ENCODE peak calls at places on chromosomes 13 and 19, in seven cellular contexts. One of them, this sample, is unnamed.

GRCh38 chr13:86684402-86684801 is 885.2 kb upstream of the SLITRK6 start:
- DNase-seq in cardiac muscle cell: no peak
- DNase-seq in progenitor cell of endocrine pancreas: no peak
- DNase-seq in uterus: no peak
- DNase-seq in suprapubic skin: no peak
- DNase-seq in ovary: no peak
- DNase-seq in endothelial cell: no peak
- DNase-seq in this sample: no peak

GRCh38 chr13:105908581-105908980 is 626.9 kb downstream of the EFNB2 start:
- DNase-seq in cardiac muscle cell: no peak
- DNase-seq in progenitor cell of endocrine pancreas: no peak
- DNase-seq in uterus: no peak
- DNase-seq in suprapubic skin: no peak
- DNase-seq in ovary: no peak
- DNase-seq in endothelial cell: no peak
- DNase-seq in this sample: no peak

GRCh38 chr13:99468971-99469545 is 32.2 kb upstream of the TM9SF2 start:
- DNase-seq in cardiac muscle cell: no peak
- DNase-seq in progenitor cell of endocrine pancreas: no peak
- DNase-seq in uterus: no peak
- DNase-seq in suprapubic skin: no peak
- DNase-seq in ovary: no peak
- DNase-seq in endothelial cell: no peak
- DNase-seq in this sample: no peak

GRCh38 chr13:110302986-110303385 is 4.0 kb downstream of the COL4A1 start:
- DNase-seq in cardiac muscle cell: no peak
- DNase-seq in progenitor cell of endocrine pancreas: no peak
- DNase-seq in uterus: no peak
- DNase-seq in suprapubic skin: no peak
- DNase-seq in ovary: no peak
- DNase-seq in endothelial cell: no peak
- DNase-seq in this sample: no peak

GRCh38 chr13:41700790-41701310 is 243.5 kb downstream of the RGCC start:
- DNase-seq in cardiac muscle cell: no peak
- DNase-seq in progenitor cell of endocrine pancreas: no peak
- DNase-seq in uterus: no peak
- DNase-seq in suprapubic skin: no peak
- DNase-seq in ovary: no peak
- DNase-seq in endothelial cell: no peak
- DNase-seq in this sample: no peak

GRCh38 chr19:5247957-5248705 is 92.5 kb downstream of the PTPRS start:
- DNase-seq in cardiac muscle cell: no peak
- DNase-seq in progenitor cell of endocrine pancreas: no peak
- DNase-seq in uterus: no peak
- DNase-seq in suprapubic skin: no peak
- DNase-seq in ovary: no peak
- DNase-seq in endothelial cell: no peak
- DNase-seq in this sample: no peak

GRCh38 chr13:97226788-97227627 is 4.9 kb downstream of the MBNL2 start:
- DNase-seq in cardiac muscle cell: no peak
- DNase-seq in progenitor cell of endocrine pancreas: no peak
- DNase-seq in uterus: no peak
- DNase-seq in suprapubic skin: no peak
- DNase-seq in ovary: no peak
- DNase-seq in endothelial cell: peak
- DNase-seq in this sample: no peak

GRCh38 chr13:95212962-95213850 is 88.0 kb downstream of the ABCC4 start:
- DNase-seq in cardiac muscle cell: no peak
- DNase-seq in progenitor cell of endocrine pancreas: no peak
- DNase-seq in uterus: no peak
- DNase-seq in suprapubic skin: no peak
- DNase-seq in ovary: no peak
- DNase-seq in endothelial cell: no peak
- DNase-seq in this sample: no peak

GRCh38 chr19:51480590-51480989 is 2.3 kb downstream of the CEACAM18 start:
- DNase-seq in cardiac muscle cell: peak
- DNase-seq in progenitor cell of endocrine pancreas: peak
- DNase-seq in uterus: no peak
- DNase-seq in suprapubic skin: no peak
- DNase-seq in ovary: no peak
- DNase-seq in endothelial cell: peak
- DNase-seq in this sample: no peak

GRCh38 chr19:9427941-9428340 is 7.4 kb downstream of the ZNF266 start:
- DNase-seq in cardiac muscle cell: no peak
- DNase-seq in progenitor cell of endocrine pancreas: no peak
- DNase-seq in uterus: no peak
- DNase-seq in suprapubic skin: no peak
- DNase-seq in ovary: no peak
- DNase-seq in endothelial cell: no peak
- DNase-seq in this sample: no peak

GRCh38 chr19:42313096-42313839 is at the start of gene TMEM145:
- DNase-seq in cardiac muscle cell: peak
- DNase-seq in progenitor cell of endocrine pancreas: peak
- DNase-seq in uterus: no peak
- DNase-seq in suprapubic skin: no peak
- DNase-seq in ovary: peak
- DNase-seq in endothelial cell: peak
- DNase-seq in this sample: no peak

GRCh38 chr19:42313840-42314755 is 989 bp downstream of the TMEM145 start:
- DNase-seq in cardiac muscle cell: no peak
- DNase-seq in progenitor cell of endocrine pancreas: no peak
- DNase-seq in uterus: no peak
- DNase-seq in suprapubic skin: no peak
- DNase-seq in ovary: no peak
- DNase-seq in endothelial cell: no peak
- DNase-seq in this sample: no peak

GRCh38 chr19:42316223-42317211 is 3.4 kb downstream of the TMEM145 start:
- DNase-seq in cardiac muscle cell: no peak
- DNase-seq in progenitor cell of endocrine pancreas: no peak
- DNase-seq in uterus: no peak
- DNase-seq in suprapubic skin: no peak
- DNase-seq in ovary: no peak
- DNase-seq in endothelial cell: no peak
- DNase-seq in this sample: no peak

GRCh38 chr19:42315024-42315423 is 1.9 kb downstream of the TMEM145 start:
- DNase-seq in cardiac muscle cell: no peak
- DNase-seq in progenitor cell of endocrine pancreas: no peak
- DNase-seq in uterus: no peak
- DNase-seq in suprapubic skin: no peak
- DNase-seq in ovary: no peak
- DNase-seq in endothelial cell: no peak
- DNase-seq in this sample: no peak

DNA sequence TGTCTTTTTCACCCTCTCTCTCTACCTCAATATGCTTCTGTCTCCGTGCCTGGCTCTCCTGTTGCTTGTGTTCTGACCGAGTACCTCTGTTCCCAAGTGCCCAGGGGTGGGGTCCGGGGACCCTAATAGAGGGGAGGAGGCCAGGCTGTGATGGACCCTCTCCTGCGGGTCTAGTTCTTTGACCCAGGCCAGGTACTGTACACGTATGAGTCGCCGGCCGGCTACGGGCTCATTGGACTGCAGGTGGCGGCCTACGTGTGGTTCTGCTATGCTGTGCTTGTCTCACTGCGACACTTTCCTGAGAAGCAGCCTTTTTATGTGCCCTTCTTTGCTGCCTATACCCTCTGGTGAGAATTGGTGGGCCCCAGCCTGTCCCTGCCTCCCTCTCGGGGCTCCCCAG is 4.4 kb downstream of the TMEM145 start:
- DNase-seq in cardiac muscle cell: no peak
- DNase-seq in progenitor cell of endocrine pancreas: no peak
- DNase-seq in uterus: no peak
- DNase-seq in suprapubic skin: no peak
- DNase-seq in ovary: no peak
- DNase-seq in endothelial cell: no peak
- DNase-seq in this sample: no peak
- TF ChIP-seq CTCF in cardiac muscle cell: no peak
- TF ChIP-seq CTCF in progenitor cell of endocrine pancreas: no peak
- TF ChIP-seq CTCF in uterus: no peak
- TF ChIP-seq CTCF in suprapubic skin: no peak
- TF ChIP-seq CTCF in ovary: no peak
- TF ChIP-seq CTCF in endothelial cell: no peak
- TF ChIP-seq CTCF in this sample: no peak

GRCh38 chr19:27745978-27746542 is 1466.9 kb downstream of the UQCRFS1 start:
- DNase-seq in cardiac muscle cell: no peak
- DNase-seq in progenitor cell of endocrine pancreas: no peak
- DNase-seq in uterus: no peak
- DNase-seq in suprapubic skin: peak
- DNase-seq in ovary: no peak
- DNase-seq in endothelial cell: no peak
- DNase-seq in this sample: no peak

GRCh38 chr19:27750697-27751391 is 1462.1 kb downstream of the UQCRFS1 start:
- DNase-seq in cardiac muscle cell: no peak
- DNase-seq in progenitor cell of endocrine pancreas: no peak
- DNase-seq in uterus: no peak
- DNase-seq in suprapubic skin: no peak
- DNase-seq in ovary: no peak
- DNase-seq in endothelial cell: no peak
- DNase-seq in this sample: no peak

GRCh38 chr19:27748551-27749152 is 1464.3 kb downstream of the UQCRFS1 start:
- DNase-seq in cardiac muscle cell: no peak
- DNase-seq in progenitor cell of endocrine pancreas: no peak
- DNase-seq in uterus: no peak
- DNase-seq in suprapubic skin: no peak
- DNase-seq in ovary: no peak
- DNase-seq in endothelial cell: no peak
- DNase-seq in this sample: no peak

GRCh38 chr19:27744926-27745844 is 1467.8 kb downstream of the UQCRFS1 start:
- DNase-seq in cardiac muscle cell: no peak
- DNase-seq in progenitor cell of endocrine pancreas: no peak
- DNase-seq in uterus: no peak
- DNase-seq in suprapubic skin: peak
- DNase-seq in ovary: no peak
- DNase-seq in endothelial cell: no peak
- DNase-seq in this sample: no peak

DNA sequence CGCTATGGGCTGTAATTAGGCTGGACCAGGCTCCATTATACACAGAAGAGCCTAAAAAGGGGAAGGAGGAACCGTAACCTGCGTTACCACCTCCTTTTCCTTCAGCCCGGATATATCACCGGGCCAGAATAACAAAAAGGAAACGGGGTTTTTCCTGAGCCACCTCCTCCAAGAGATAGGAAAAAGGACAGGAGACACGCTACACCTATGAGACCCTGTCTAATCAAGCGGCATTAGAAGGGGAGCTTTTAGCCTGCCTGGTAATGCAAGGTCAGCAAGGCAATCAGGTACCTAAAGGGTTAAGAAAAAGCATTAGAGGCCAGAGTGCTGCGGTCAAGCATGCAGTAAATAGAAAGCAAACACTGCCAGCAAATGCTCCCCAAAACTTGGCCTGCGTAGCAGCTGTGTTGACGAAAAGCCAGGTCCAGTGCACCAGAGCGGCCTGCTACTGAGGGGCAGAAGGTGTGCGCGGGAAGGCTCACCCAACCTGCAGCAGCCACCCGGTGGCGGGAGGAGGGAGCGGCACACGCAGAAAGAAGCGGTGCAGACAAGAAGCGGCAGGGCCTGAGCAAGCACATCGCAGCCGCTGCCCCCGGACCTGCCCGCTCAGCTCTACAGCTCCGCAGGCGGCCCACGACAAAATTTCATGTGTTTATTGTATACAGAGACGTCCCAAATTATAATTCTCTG is 1466.1 kb downstream of the UQCRFS1 start:
- DNase-seq in cardiac muscle cell: peak
- DNase-seq in progenitor cell of endocrine pancreas: no peak
- DNase-seq in uterus: peak
- DNase-seq in suprapubic skin: peak
- DNase-seq in ovary: peak
- DNase-seq in endothelial cell: peak
- DNase-seq in this sample: no peak
- TF ChIP-seq CTCF in cardiac muscle cell: peak
- TF ChIP-seq CTCF in progenitor cell of endocrine pancreas: no peak
- TF ChIP-seq CTCF in uterus: no peak
- TF ChIP-seq CTCF in suprapubic skin: no peak
- TF ChIP-seq CTCF in ovary: no peak
- TF ChIP-seq CTCF in endothelial cell: peak
- TF ChIP-seq CTCF in this sample: no peak

DNA sequence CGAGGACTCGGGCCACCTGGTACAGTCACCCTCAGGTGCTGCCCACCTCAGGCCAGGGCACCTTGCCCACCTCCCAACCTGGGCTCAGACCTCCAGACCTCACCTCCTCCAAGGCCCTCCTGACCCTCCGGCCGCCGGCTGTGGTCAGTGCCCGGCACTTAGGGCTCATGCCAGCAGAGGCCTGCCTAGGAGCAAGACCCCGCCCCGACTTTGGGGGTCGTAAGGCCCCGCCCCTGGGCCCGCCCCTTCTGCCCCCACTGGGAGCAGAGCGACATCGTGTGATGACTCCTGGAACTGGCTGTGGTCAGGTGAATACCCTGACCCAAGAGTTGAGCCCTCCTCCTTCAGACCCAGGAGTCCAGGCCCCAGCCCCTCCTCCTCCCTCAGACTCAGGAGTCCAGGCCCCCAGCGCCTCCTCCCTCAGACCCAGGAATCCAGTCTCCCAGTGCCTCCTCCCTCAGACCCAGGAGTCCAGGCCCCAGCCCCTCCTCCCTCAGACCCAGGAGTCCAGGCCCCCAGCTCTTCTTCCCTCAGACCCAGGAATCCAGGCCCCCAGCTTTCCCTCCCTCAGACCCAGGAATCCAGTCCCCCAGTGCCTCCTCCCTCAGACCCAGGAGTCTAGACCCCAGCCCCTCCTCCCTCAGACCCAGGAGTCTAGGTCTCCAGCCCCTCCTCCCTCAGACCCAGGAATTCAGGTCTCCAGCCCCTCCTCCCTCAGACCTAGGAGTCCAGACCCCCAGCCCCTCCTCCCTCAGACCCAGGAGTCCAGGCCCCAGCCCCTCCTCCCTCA is at the start of gene SBK2:
- DNase-seq in cardiac muscle cell: peak
- DNase-seq in progenitor cell of endocrine pancreas: peak
- DNase-seq in uterus: no peak
- DNase-seq in suprapubic skin: no peak
- DNase-seq in ovary: no peak
- DNase-seq in endothelial cell: peak
- DNase-seq in this sample: no peak
- TF ChIP-seq CTCF in cardiac muscle cell: peak
- TF ChIP-seq CTCF in progenitor cell of endocrine pancreas: peak
- TF ChIP-seq CTCF in uterus: no peak
- TF ChIP-seq CTCF in suprapubic skin: no peak
- TF ChIP-seq CTCF in ovary: no peak
- TF ChIP-seq CTCF in endothelial cell: no peak
- TF ChIP-seq CTCF in this sample: no peak

DNA sequence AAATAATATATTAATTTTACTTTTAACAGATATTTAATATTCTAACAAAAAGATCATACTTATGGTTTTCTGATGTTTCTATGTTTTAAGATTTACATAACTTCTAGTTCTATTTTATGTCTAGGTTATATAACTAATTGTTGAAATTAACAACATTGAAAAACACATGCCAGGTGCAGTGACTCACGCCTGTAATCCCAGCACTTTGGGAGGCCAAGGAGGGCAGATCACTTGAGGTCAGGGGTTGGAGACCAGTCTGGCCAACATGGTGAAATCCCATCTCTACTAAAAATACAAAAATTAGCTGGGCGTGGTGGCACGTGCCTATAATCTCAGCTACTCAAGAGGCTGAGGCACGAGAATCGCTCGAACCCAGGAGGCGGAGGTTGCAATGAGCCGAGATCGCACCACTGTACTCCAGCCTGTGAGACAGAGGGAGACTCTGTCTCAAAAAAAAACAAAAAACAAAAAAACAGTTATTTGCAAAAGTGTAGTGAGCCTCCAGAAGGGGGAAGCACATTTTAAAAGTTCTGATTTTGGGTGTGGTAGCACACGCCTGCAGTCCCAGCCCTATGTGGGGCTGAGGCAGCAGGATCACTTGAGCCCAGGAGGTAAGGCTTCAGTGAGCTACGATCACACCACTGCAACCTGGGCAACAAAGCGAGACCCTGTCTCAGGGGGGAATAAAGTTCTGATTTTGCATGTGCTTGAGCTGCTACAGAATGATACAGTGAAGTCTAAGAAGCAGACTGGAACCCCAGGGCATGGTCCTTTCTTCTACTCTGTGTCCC is 18.6 kb downstream of the MIPEP start:
- DNase-seq in cardiac muscle cell: no peak
- DNase-seq in progenitor cell of endocrine pancreas: no peak
- DNase-seq in uterus: no peak
- DNase-seq in suprapubic skin: no peak
- DNase-seq in ovary: no peak
- DNase-seq in endothelial cell: no peak
- DNase-seq in this sample: no peak
- TF ChIP-seq CTCF in cardiac muscle cell: no peak
- TF ChIP-seq CTCF in progenitor cell of endocrine pancreas: no peak
- TF ChIP-seq CTCF in uterus: no peak
- TF ChIP-seq CTCF in suprapubic skin: no peak
- TF ChIP-seq CTCF in ovary: no peak
- TF ChIP-seq CTCF in endothelial cell: no peak
- TF ChIP-seq CTCF in this sample: no peak